ENCODE peak calls at places on chromosome 21, in five cellular contexts. U, C, K, T and O are unnamed samples.

GRCh38 chr21:21624674-21625073 is 626.5 kb downstream of the NCAM2 start:
- DNase-seq in C (no peak), K (no peak), T (no peak), U (no peak), O (no peak)

GRCh38 chr21:16587671-16588379 is 858.0 kb downstream of the USP25 start:
- DNase-seq in U (no peak), T (no peak), K (no peak), C (no peak), O (no peak)

GRCh38 chr21:36646645-36647044 is 52.3 kb upstream of the SIM2 start:
- DNase-seq in C (no peak), U (no peak), T (no peak), K (no peak), O (no peak)

GRCh38 chr21:43189936-43190335 is 21.1 kb downstream of the CRYAA start:
- DNase-seq in C (no peak), K (no peak), T (no peak), U (no peak), O (peak)

GRCh38 chr21:29299906-29300546 is 1.3 kb downstream of the BACH1 start:
- DNase-seq in T (peak), C (peak), K (peak), U (peak), O (peak)

GRCh38 chr21:28671549-28672195 is 321.0 kb downstream of the LTN1 start:
- DNase-seq in K (no peak), C (no peak), T (no peak), U (no peak), O (no peak)

GRCh38 chr21:24217141-24217540 is 1390.1 kb downstream of the MRPL39 start:
- DNase-seq in K (no peak), T (no peak), C (no peak), U (no peak), O (no peak)

GRCh38 chr21:14533555-14534400 is 12.3 kb downstream of the SAMSN1 start:
- DNase-seq in U (no peak), K (peak), T (no peak), C (no peak), O (no peak)

GRCh38 chr21:26070822-26071425 is 99.6 kb downstream of the APP start:
- DNase-seq in U (no peak), C (peak), K (no peak), T (peak), O (no peak)

GRCh38 chr21:43190544-43191340 is 21.9 kb downstream of the CRYAA start:
- DNase-seq in T (no peak), K (no peak), C (no peak), U (no peak), O (peak)

GRCh38 chr21:14741237-14741636 is 195.1 kb upstream of the SAMSN1 start:
- DNase-seq in C (peak), T (no peak), U (no peak), K (no peak), O (no peak)

GRCh38 chr21:15063821-15064575 is 802 bp downstream of the NRIP1 start:
- DNase-seq in C (peak), U (peak), K (no peak), T (peak), O (peak)

GRCh38 chr21:46049890-46050650 is 47.8 kb upstream of the COL6A2 start:
- DNase-seq in K (no peak), U (no peak), T (no peak), C (no peak), O (no peak)

GRCh38 chr21:27464643-27465042 is 497.8 kb upstream of the ADAMTS5 start:
- DNase-seq in T (no peak), K (no peak), C (no peak), U (no peak), O (no peak)

GRCh38 chr21:46125846-46126301 is 28.0 kb downstream of the COL6A2 start:
- DNase-seq in U (no peak), T (no peak), K (no peak), C (peak), O (peak)

GRCh38 chr21:46065215-46065992 is 32.5 kb upstream of the COL6A2 start:
- DNase-seq in U (no peak), T (no peak), K (no peak), C (no peak), O (peak)

GRCh38 chr21:27246741-27247140 is 279.9 kb upstream of the ADAMTS5 start:
- DNase-seq in K (no peak), C (no peak), T (no peak), U (no peak), O (no peak)

GRCh38 chr21:15604424-15604823 is 125.4 kb upstream of the USP25 start:
- DNase-seq in U (no peak), K (no peak), T (no peak), C (no peak), O (no peak)

GRCh38 chr21:27275294-27275927 is 308.5 kb upstream of the ADAMTS5 start:
- DNase-seq in T (no peak), K (no peak), C (no peak), U (no peak), O (no peak)

GRCh38 chr21:46562472-46562871 is 42.4 kb downstream of the S100B start:
- DNase-seq in T (no peak), U (no peak), C (no peak), K (no peak), O (no peak)

DNA sequence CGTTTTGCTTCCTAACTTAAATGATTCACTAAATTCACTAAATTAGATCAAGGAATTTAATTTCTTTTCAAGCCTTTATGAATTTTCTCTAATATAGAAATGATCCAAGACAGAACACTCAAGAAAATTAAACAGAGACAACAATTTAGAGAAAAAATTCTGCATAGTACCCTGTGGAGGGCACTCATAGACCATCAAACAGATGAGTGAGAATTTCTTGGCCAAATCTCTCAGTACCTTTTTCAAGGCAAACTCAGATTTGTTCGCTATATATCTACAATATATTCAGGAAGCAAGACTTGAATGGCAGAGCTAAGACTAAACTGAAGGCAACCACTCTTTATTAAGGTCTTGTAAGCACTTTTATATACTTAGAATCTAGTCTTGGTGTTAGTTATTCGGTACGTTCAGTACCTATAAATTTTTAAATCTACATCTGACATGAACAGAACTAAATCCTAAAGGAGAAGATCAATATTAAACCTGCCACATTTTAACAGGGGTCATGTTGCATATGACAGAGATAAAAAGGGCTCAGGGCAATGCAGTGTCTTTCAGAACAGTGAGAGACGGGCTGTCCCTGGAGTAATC is 118.7 kb upstream of the TMPRSS15 start:
- DNase-seq in T (no peak), C (no peak), K (no peak), U (no peak), O (no peak)
- TF ChIP-seq CTCF in T (peak), C (no peak), K (no peak), U (no peak), O (no peak)

GRCh38 chr21:32918467-32919140 is 107.1 kb upstream of the OLIG2 start:
- DNase-seq in U (no peak), C (no peak), T (no peak), K (no peak), O (no peak)
- TF ChIP-seq CTCF in U (no peak), C (no peak), T (no peak), K (no peak), O (no peak)

GRCh38 chr21:42006765-42007164 is 3.4 kb downstream of the ZBTB21 start:
- DNase-seq in T (no peak), K (no peak), C (no peak), U (no peak), O (no peak)

GRCh38 chr21:42009831-42010506 is at the start of gene ZBTB21:
- DNase-seq in C (peak), T (peak), U (peak), K (peak), O (peak)

GRCh38 chr21:42007541-42007940 is 2.6 kb downstream of the ZBTB21 start:
- DNase-seq in U (no peak), T (no peak), K (no peak), C (no peak), O (peak)

GRCh38 chr21:42010507-42011493 is 640 bp upstream of the ZBTB21 start:
- DNase-seq in U (peak), C (peak), K (no peak), T (peak), O (peak)

DNA sequence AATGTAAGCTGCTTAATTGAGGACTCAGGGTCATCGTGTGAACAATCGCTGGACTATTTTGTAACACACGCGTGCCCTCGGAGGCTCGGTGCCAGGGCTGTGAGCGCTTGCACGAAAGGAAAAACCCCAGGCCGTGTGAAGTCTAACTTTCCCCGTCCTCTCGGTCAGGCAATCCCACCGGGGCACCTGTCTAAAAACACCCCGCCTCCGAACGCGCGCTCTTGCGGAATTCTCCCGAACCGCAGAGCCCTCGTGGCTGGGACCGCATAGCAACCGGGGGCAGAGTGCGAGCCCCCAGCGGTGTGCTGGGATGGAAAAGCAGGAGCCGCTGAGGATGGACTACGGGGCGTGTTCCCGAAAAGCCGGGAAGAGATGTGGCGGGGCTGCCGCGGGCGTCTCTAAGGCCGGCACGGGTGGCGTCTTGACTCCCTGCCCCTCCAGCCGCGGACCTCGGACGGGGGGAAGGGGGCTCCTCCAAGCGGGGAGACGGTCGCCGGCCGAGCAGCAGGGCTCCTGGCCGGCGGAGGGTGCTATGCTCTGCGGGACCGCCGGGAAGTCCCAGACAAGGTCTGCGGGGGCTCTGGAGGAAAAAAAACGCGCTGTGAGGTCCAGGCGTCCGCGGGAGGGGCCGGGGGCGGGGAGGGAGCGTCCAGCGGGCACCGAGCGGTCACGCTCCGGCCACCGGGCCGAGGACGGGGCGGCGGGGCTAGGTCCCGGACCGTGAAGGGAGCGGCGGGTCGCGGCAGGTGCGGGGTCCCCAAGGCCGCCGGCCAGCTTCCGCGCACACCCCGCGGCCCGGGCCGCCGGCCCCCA is 936 bp downstream of the ZBTB21 start:
- DNase-seq in T (peak), C (peak), K (no peak), U (peak), O (peak)
- TF ChIP-seq CTCF in T (no peak), C (no peak), K (peak), U (no peak), O (peak)

GRCh38 chr21:45011911-45012660 is 62.3 kb upstream of the ADARB1 start:
- DNase-seq in T (peak), C (no peak), K (peak), U (peak), O (no peak)
- TF ChIP-seq CTCF in T (no peak), C (no peak), K (no peak), U (no peak), O (no peak)

DNA sequence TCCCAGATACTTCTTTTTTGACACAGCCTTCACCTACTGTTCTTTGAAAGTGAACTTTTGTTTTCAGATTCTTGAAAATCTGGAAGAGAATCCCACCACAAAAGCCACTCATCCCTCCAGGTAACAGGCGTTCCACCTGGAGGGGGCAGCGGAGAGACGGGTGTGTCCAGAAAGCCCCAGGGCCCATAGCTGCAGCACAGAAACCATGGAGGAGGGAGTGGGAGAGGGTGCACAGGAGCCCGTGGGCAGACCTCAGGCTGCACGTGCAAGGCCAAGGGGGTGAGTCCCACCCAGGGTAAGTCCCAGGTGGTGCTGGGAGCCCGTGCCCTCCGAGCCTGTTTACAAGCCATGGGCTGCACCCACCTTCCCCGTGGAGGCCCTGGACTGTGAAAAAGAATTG is 86.5 kb downstream of the PSMG1 start:
- DNase-seq in T (no peak), U (no peak), C (no peak), K (no peak), O (no peak)
- TF ChIP-seq CTCF in T (no peak), U (no peak), C (no peak), K (no peak), O (no peak)

GRCh38 chr21:44363278-44363677 is 9.9 kb downstream of the TRPM2 start:
- DNase-seq in C (no peak), K (no peak), T (no peak), U (no peak), O (no peak)
- TF ChIP-seq CTCF in C (no peak), K (no peak), T (no peak), U (no peak), O (no peak)

GRCh38 chr21:31108969-31109368 is 70.7 kb upstream of the KRTAP19-8 start:
- DNase-seq in U (no peak), T (no peak), K (peak), C (no peak), O (no peak)
- TF ChIP-seq CTCF in U (no peak), T (no peak), K (no peak), C (no peak), O (no peak)

GRCh38 chr21:37758997-37759396 is 157.3 kb downstream of the KCNJ6 start:
- DNase-seq in U (peak), C (peak), K (peak), T (peak), O (no peak)
- TF ChIP-seq CTCF in U (peak), C (peak), K (peak), T (peak), O (no peak)

GRCh38 chr21:35437941-35438340 is 388.8 kb upstream of the RUNX1 start:
- DNase-seq in K (no peak), C (no peak), T (no peak), U (no peak), O (no peak)

GRCh38 chr21:35438643-35439404 is 389.7 kb upstream of the RUNX1 start:
- DNase-seq in C (peak), T (no peak), U (no peak), K (no peak), O (no peak)

GRCh38 chr21:35441868-35442582 is 392.9 kb upstream of the RUNX1 start:
- DNase-seq in U (no peak), K (no peak), T (no peak), C (no peak), O (no peak)

GRCh38 chr21:35436899-35437298 is 387.8 kb upstream of the RUNX1 start:
- DNase-seq in T (no peak), U (no peak), C (no peak), K (no peak), O (no peak)
- TF ChIP-seq CTCF in T (no peak), U (peak), C (no peak), K (no peak), O (no peak)

GRCh38 chr21:44816761-44817505 is 929 bp downstream of the SUMO3 start:
- DNase-seq in T (no peak), U (peak), K (no peak), C (peak), O (no peak)

GRCh38 chr21:44818636-44819011 is 762 bp upstream of the SUMO3 start:
- DNase-seq in U (no peak), C (no peak), T (no peak), K (no peak), O (no peak)

GRCh38 chr21:44819283-44820243 is 1.7 kb upstream of the SUMO3 start:
- DNase-seq in T (no peak), U (no peak), K (no peak), C (no peak), O (no peak)

GRCh38 chr21:44817506-44817880 is 369 bp downstream of the SUMO3 start:
- DNase-seq in T (peak), K (no peak), U (peak), C (peak), O (peak)

DNA sequence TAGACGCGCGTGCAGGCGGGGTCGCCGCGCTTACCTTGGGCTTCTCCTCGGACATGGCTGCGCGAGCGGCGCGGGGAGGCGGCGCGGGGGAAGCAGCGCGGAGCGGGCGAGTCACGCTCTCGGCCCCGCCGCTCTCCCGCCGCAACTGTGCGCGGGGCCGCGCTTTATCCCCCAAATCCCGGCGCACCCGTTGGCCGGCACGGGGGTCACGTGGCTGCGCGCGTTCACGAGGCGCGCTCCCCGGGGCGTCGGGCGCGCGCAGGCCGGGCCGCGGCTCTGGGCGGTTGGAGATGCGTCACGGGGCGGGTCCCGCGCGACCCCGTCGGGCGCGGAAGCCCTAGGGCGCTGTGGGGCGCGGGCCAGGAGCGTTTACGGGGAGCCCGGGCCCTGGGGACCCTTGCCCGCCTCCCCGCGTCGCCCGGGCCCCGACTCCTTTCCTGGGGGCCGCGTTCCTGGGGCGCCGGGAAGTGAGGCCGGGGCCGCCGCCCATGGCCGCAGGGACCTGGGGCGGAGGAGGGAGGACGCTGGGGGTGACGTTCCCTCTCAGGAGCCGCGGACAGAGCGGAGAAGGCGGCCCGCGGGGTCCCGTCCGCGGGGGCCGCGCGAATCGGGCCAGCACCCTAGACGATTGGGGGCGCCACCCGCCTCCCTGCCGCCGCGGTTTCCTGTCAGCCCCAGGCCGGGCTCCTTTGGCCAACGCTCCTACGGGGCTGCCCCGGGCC is at the start of gene SUMO3:
- DNase-seq in K (no peak), C (peak), T (peak), U (peak), O (peak)
- TF ChIP-seq CTCF in K (no peak), C (no peak), T (no peak), U (no peak), O (no peak)